ENCODE peak calls at places on chromosomes 13 and 19, in four cellular contexts. D, Z, W and G are unnamed samples.

GRCh38 chr19:4914736-4915501 is 5.6 kb downstream of the UHRF1 start:
- DNase-seq in D (no peak), Z (peak), W (peak), G (no peak)

GRCh38 chr13:40895715-40896184 is 106.3 kb downstream of the SLC25A15 start:
- DNase-seq in D (no peak), Z (peak), W (no peak), G (no peak)

GRCh38 chr13:37797606-37798005 is 72.0 kb downstream of the TRPC4 start:
- DNase-seq in D (no peak), Z (no peak), W (no peak), G (no peak)

GRCh38 chr19:10921199-10921879 is 7.1 kb downstream of the YIPF2 start:
- DNase-seq in D (no peak), Z (no peak), W (no peak), G (no peak)

GRCh38 chr13:108069521-108070210 is 145.7 kb downstream of the LIG4 start:
- DNase-seq in D (no peak), Z (no peak), W (no peak), G (no peak)

GRCh38 chr13:98476106-98476505 is 100.8 kb downstream of the STK24 start:
- DNase-seq in D (no peak), Z (no peak), W (no peak), G (no peak)

GRCh38 chr19:812049-812816 is 9.5 kb downstream of the PLPPR3 start:
- DNase-seq in D (no peak), Z (no peak), W (no peak), G (no peak)

GRCh38 chr13:19984430-19985218 is 26.1 kb downstream of the ZMYM2 start:
- DNase-seq in D (no peak), Z (no peak), W (peak), G (no peak)

GRCh38 chr13:40539954-40540706 is 126.3 kb downstream of the FOXO1 start:
- DNase-seq in D (peak), Z (no peak), W (peak), G (peak)

GRCh38 chr13:109000207-109000606 is 370.8 kb downstream of the MYO16 start:
- DNase-seq in D (no peak), Z (no peak), W (no peak), G (no peak)

DNA sequence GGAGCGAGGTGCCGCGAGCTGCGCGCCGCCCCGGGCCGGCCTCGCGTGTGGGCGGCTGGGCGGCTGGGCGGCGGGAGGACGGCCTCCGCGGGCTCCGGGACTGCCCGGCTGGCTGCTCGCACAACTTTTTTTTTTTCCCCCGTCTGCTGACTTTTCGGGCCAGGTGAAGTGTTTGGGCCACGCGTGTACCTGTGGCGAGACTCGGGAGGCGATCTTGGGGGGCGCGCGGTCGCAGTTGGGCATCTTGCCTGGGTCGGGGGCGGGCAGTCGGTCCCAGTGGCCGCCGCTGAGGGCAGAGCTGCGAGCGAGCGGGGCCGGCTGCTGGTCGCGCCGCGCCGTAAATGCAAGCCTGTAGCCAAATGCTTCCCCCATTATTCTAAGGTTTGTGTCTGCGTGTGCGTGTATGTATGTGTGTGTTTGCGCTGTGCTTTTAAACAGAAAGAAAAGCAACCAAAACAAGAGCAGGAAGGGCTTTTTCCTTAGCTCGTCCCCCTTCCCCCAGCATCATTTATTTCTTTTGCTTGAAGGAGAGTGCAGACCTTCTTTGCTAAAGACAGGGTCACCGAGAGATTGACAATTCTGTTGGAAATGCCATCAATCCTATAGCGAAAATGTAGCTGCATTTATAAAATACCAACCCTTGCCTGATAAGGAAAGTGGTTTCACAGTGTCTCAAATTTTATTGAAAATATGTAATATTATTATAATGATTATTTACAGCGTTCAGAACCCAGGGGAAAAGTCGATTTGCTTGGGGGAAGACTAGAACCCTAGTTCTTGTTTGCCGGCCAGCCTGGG is 143.3 kb upstream of the ZNF536 start:
- DNase-seq in D (no peak), Z (no peak), W (no peak), G (no peak)
- H3K4me3 ChIP-seq in D (peak), Z (peak), W (peak), G (peak)

GRCh38 chr13:76723551-76724232 is 162.5 kb downstream of the KCTD12 start:
- DNase-seq in D (peak), Z (peak), W (peak), G (peak)
- H3K4me3 ChIP-seq in D (no peak), Z (no peak), W (no peak), G (no peak)

GRCh38 chr19:39197808-39198207 is 1.0 kb downstream of the NCCRP1 start:
- DNase-seq in D (no peak), Z (no peak), W (no peak), G (no peak)

GRCh38 chr19:39195755-39196154 is 1.0 kb upstream of the NCCRP1 start:
- DNase-seq in D (no peak), Z (no peak), W (no peak), G (no peak)

GRCh38 chr19:39196320-39196719 is 444 bp upstream of the NCCRP1 start:
- DNase-seq in D (no peak), Z (no peak), W (no peak), G (no peak)

GRCh38 chr19:39199025-39199424 is 2.3 kb downstream of the NCCRP1 start:
- DNase-seq in D (no peak), Z (no peak), W (no peak), G (no peak)

GRCh38 chr19:39196860-39197562 is at the start of gene NCCRP1:
- DNase-seq in D (no peak), Z (no peak), W (no peak), G (no peak)
- H3K4me3 ChIP-seq in D (no peak), Z (no peak), W (no peak), G (no peak)

DNA sequence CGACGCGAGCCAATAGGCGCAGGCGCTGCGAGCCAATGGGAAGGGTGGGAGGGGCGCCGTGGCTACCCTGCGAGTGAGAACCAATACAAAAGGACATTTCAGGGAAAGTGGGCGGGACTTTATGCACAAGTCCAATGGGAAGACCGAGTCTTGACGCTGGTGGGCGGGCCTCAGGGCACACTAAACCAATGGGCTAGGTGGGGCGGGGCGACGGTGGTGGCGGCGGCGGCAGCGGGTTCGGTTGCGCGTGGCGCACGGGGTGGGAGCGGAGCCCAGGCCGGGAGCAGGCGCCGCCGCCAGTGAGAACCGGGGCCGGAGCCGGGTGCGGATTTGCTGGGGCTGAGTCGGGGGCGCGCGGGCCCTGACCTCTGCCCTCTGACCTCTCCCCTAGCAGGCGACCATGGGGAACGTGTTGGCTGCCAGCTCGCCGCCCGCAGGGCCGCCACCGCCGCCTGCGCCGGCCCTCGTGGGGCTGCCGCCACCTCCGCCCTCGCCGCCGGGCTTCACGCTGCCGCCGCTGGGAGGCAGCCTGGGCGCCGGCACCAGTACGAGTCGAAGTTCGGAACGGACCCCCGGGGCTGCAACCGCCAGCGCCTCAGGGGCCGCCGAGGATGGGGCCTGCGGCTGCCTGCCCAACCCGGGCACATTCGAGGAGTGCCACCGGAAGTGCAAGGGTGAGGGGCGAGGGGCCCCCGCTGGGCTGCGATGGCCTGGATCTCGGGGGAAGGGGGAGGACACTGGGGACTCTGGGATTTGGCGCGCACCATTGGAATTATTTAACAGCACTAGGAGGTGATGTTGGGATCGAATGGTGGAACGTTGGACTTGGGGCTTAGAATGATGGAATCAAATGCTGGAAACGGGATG is at the start of gene TOMM40:
- DNase-seq in D (no peak), Z (peak), W (peak), G (no peak)
- H3K4me3 ChIP-seq in D (peak), Z (peak), W (peak), G (peak)